ENCODE peak calls at places on chromosomes 5 and 9, in five cellular contexts. U, D, A, H and Q are unnamed samples.

GRCh38 chr9:419571-420156 is 205.0 kb downstream of the DOCK8 start:
- DNase-seq in U (peak), D (peak), A (no peak), H (peak), Q (peak)

GRCh38 chr5:128290152-128290858 is 206.7 kb downstream of the SLC12A2 start:
- DNase-seq in U (peak), D (no peak), A (no peak), H (no peak), Q (peak)

GRCh38 chr5:52148679-52149078 is 639.0 kb upstream of the ITGA1 start:
- DNase-seq in U (no peak), D (no peak), A (no peak), H (no peak), Q (no peak)

GRCh38 chr5:36877667-36878420 is 1.3 kb downstream of the NIPBL start:
- DNase-seq in U (peak), D (peak), A (no peak), H (peak), Q (peak)

GRCh38 chr5:140243855-140244254 is 59.0 kb downstream of the PFDN1 start:
- DNase-seq in U (no peak), D (no peak), A (no peak), H (no peak), Q (no peak)

GRCh38 chr5:142888469-142889085 is 118.4 kb downstream of the ARHGAP26 start:
- DNase-seq in U (peak), D (peak), A (no peak), H (peak), Q (peak)

GRCh38 chr9:121958530-121958929 is 134.6 kb downstream of the TTLL11 start:
- DNase-seq in U (no peak), D (no peak), A (no peak), H (no peak), Q (no peak)

GRCh38 chr9:96169901-96170300 is 132.1 kb downstream of the HSD17B3 start:
- DNase-seq in U (no peak), D (peak), A (no peak), H (no peak), Q (no peak)

GRCh38 chr9:136089697-136090045 is 5.4 kb downstream of the NACC2 start:
- DNase-seq in U (peak), D (no peak), A (no peak), H (peak), Q (peak)

GRCh38 chr5:177309351-177310191 is 2.1 kb downstream of the MXD3 start:
- DNase-seq in U (peak), D (peak), A (peak), H (no peak), Q (peak)

GRCh38 chr5:114208588-114208987 is 153.3 kb upstream of the KCNN2 start:
- DNase-seq in U (no peak), D (no peak), A (no peak), H (no peak), Q (no peak)

GRCh38 chr9:134433101-134433500 is 106.8 kb downstream of the RXRA start:
- DNase-seq in U (peak), D (no peak), A (no peak), H (peak), Q (peak)

GRCh38 chr5:16536246-16536645 is 70.6 kb upstream of the ZNF622 start:
- DNase-seq in U (no peak), D (no peak), A (no peak), H (peak), Q (no peak)

GRCh38 chr9:79611091-79611614 is 39.4 kb downstream of the TLE4 start:
- DNase-seq in U (peak), D (no peak), A (no peak), H (no peak), Q (peak)

GRCh38 chr9:134570151-134570621 is 71.4 kb upstream of the COL5A1 start:
- DNase-seq in U (peak), D (no peak), A (no peak), H (no peak), Q (no peak)

GRCh38 chr5:1300581-1301083 is 5.8 kb upstream of the TERT start:
- DNase-seq in U (no peak), D (no peak), A (no peak), H (no peak), Q (no peak)

GRCh38 chr5:168964182-168964581 is 336.8 kb downstream of the SLIT3 start:
- DNase-seq in U (no peak), D (no peak), A (no peak), H (no peak), Q (no peak)

GRCh38 chr5:154211611-154212390 is 21.3 kb downstream of the GALNT10 start:
- DNase-seq in U (peak), D (no peak), A (no peak), H (no peak), Q (peak)

GRCh38 chr5:131328536-131329186 is 64.8 kb downstream of the CDC42SE2 start:
- DNase-seq in U (peak), D (peak), A (no peak), H (peak), Q (peak)

GRCh38 chr9:122036988-122037387 is 56.1 kb downstream of the TTLL11 start:
- DNase-seq in U (peak), D (no peak), A (no peak), H (peak), Q (peak)

GRCh38 chr5:113081091-113081490 is 104.5 kb downstream of the DCP2 start:
- DNase-seq in U (no peak), D (no peak), A (no peak), H (no peak), Q (no peak)

GRCh38 chr9:125343518-125344284 is 82.1 kb downstream of the GAPVD1 start:
- DNase-seq in U (peak), D (no peak), A (no peak), H (no peak), Q (peak)